ENCODE peak calls at places on chromosomes 6 and 20, in six cellular contexts. K, Y, C, A, X and R are unnamed samples.

GRCh38 chr6:31473780-31474725 is 23.9 kb upstream of the MICB start:
- DNase-seq in A (no peak), Y (peak), K (peak), C (no peak), X (peak), R (no peak)

GRCh38 chr6:35485402-35485877 is 11.4 kb downstream of the TEAD3 start:
- DNase-seq in A (peak), C (peak), X (peak), K (no peak), Y (peak), R (peak)

GRCh38 chr20:52190437-52191131 is 995 bp downstream of the ZFP64 start:
- DNase-seq in C (peak), A (peak), X (peak), K (peak), Y (peak), R (no peak)

GRCh38 chr6:150302801-150303138 is 66.0 kb upstream of the IYD start:
- DNase-seq in C (no peak), X (no peak), Y (no peak), A (no peak), K (no peak), R (no peak)

GRCh38 chr6:8707956-8708772 is 272.8 kb upstream of the SLC35B3 start:
- DNase-seq in X (peak), A (peak), K (no peak), Y (no peak), C (peak), R (peak)

GRCh38 chr6:26033132-26033941 is 53.9 kb upstream of the HFE start:
- DNase-seq in C (peak), K (peak), Y (peak), X (peak), A (peak), R (peak)

GRCh38 chr6:290111-290932 is 2.0 kb upstream of the DUSP22 start:
- DNase-seq in C (no peak), A (no peak), K (no peak), X (peak), Y (no peak), R (no peak)

GRCh38 chr6:125986956-125987617 is 747 bp downstream of the TRMT11 start:
- DNase-seq in X (no peak), Y (no peak), C (peak), K (peak), A (peak), R (no peak)

GRCh38 chr20:37524221-37524700 is 3.2 kb downstream of the NNAT start:
- DNase-seq in Y (no peak), X (no peak), C (no peak), K (no peak), A (no peak), R (no peak)

GRCh38 chr20:48773837-48774418 is 53.9 kb downstream of the PREX1 start:
- DNase-seq in A (peak), C (peak), Y (no peak), K (no peak), X (no peak), R (no peak)

GRCh38 chr6:32107447-32107846 is 1.7 kb downstream of the TNXB start:
- DNase-seq in C (no peak), K (no peak), Y (no peak), A (no peak), X (no peak), R (no peak)

GRCh38 chr6:88547768-88548167 is 381.6 kb upstream of the CNR1 start:
- DNase-seq in X (no peak), A (no peak), Y (no peak), K (no peak), C (no peak), R (no peak)

GRCh38 chr20:44448753-44449546 is 26.7 kb upstream of the TTPAL start:
- DNase-seq in A (no peak), Y (peak), X (peak), C (no peak), K (no peak), R (peak)

GRCh38 chr20:44495802-44496481 is 20.3 kb downstream of the TTPAL start:
- DNase-seq in X (no peak), K (peak), A (peak), Y (no peak), C (peak), R (no peak)

GRCh38 chr6:148888853-148889252 is 142.0 kb downstream of the UST start:
- DNase-seq in X (no peak), A (no peak), C (no peak), K (peak), Y (no peak), R (no peak)

GRCh38 chr6:123214433-123214832 is 218.4 kb downstream of the CLVS2 start:
- DNase-seq in A (no peak), C (no peak), Y (no peak), X (no peak), K (no peak), R (no peak)

GRCh38 chr20:58549231-58549630 is 34.0 kb upstream of the APCDD1L start:
- DNase-seq in K (no peak), Y (no peak), C (no peak), X (no peak), A (no peak), R (no peak)

GRCh38 chr6:5153186-5153585 is 68.0 kb downstream of the PPP1R3G start:
- DNase-seq in A (no peak), X (no peak), C (no peak), Y (no peak), K (no peak), R (no peak)

GRCh38 chr20:24470782-24471582 is 1.6 kb downstream of the SYNDIG1 start:
- DNase-seq in K (no peak), Y (peak), A (no peak), C (no peak), X (peak), R (peak)

GRCh38 chr6:27825025-27825823 is 87.0 kb downstream of the OR2B2 start:
- DNase-seq in Y (no peak), C (peak), X (no peak), A (peak), K (no peak), R (no peak)

GRCh38 chr20:47432251-47433210 is 69.2 kb upstream of the NCOA3 start:
- DNase-seq in A (peak), Y (no peak), K (peak), X (no peak), C (no peak), R (no peak)
- H2AFZ ChIP-seq in A (no peak), Y (no peak), K (no peak), X (no peak), C (no peak), R (no peak)

GRCh38 chr6:167747152-167747427 is 79.6 kb upstream of the AFDN start:
- DNase-seq in K (no peak), A (no peak), Y (no peak), C (no peak), X (no peak), R (no peak)

GRCh38 chr6:167748046-167748445 is 78.7 kb upstream of the AFDN start:
- DNase-seq in C (no peak), A (no peak), K (no peak), Y (no peak), X (no peak), R (no peak)

GRCh38 chr6:167747645-167748044 is 79.1 kb upstream of the AFDN start:
- DNase-seq in Y (no peak), A (no peak), X (no peak), C (no peak), K (no peak), R (no peak)

GRCh38 chr6:167745660-167746376 is 80.9 kb upstream of the AFDN start:
- DNase-seq in C (no peak), A (peak), Y (no peak), X (no peak), K (no peak), R (no peak)

GRCh38 chr6:167746377-167747151 is 80.1 kb upstream of the AFDN start:
- DNase-seq in A (no peak), K (no peak), C (peak), Y (no peak), X (no peak), R (no peak)
- H3K4ac ChIP-seq in A (peak), K (no peak), C (peak), Y (no peak), X (no peak), R (no peak)

GRCh38 chr6:21393426-21394165 is 200.0 kb upstream of the SOX4 start:
- DNase-seq in C (no peak), K (no peak), X (no peak), Y (no peak), A (peak), R (no peak)
- H2AFZ ChIP-seq in C (no peak), K (no peak), X (no peak), Y (no peak), A (no peak), R (no peak)

DNA sequence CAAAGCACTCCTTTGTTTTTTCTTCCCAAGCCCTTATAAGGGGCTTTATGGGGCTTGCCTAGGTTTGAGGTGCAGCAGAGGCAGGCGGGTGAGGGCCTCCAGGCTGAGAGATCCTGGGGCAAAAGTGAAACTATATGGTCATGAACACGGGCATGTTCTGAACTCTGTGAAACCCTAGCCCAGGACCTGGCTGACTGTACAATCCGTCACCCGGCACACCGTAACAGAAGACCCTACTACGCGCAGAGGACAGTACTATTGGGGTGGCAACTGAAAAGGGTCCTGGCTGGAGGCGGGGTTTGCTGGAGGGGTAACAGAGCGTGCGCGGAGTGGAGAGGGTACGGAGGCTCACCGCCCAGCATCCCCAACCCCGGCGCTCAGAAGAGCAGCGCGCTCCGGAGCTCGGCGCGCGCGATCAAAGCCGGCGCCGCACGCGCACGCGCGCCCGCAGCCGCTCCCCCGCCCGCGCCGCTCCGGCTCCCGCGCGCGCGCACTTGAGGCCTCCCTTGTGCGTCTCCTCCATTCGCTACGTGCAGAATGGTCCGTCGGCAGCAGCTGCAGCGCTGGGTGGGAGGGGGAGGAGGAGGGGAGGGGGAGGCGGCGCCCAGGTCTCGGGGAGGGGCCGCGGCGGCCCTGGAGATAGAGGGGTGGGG is 54.2 kb downstream of the MRPL14 start:
- DNase-seq in Y (peak), A (peak), K (peak), C (peak), X (peak), R (peak)
- H3K4ac ChIP-seq in Y (no peak), A (peak), K (peak), C (peak), X (no peak), R (no peak)

GRCh38 chr20:47350181-47350550 is 6.3 kb downstream of the ZMYND8 start:
- DNase-seq in X (no peak), K (no peak), Y (no peak), C (no peak), A (no peak), R (no peak)

GRCh38 chr20:47350691-47351545 is 5.6 kb downstream of the ZMYND8 start:
- DNase-seq in Y (no peak), K (no peak), A (no peak), C (no peak), X (no peak), R (no peak)

GRCh38 chr20:47352332-47353223 is 3.9 kb downstream of the ZMYND8 start:
- DNase-seq in K (no peak), Y (no peak), C (no peak), A (no peak), X (no peak), R (no peak)

GRCh38 chr20:47353224-47353696 is 3.2 kb downstream of the ZMYND8 start:
- DNase-seq in X (no peak), A (no peak), C (no peak), K (no peak), Y (no peak), R (no peak)

DNA sequence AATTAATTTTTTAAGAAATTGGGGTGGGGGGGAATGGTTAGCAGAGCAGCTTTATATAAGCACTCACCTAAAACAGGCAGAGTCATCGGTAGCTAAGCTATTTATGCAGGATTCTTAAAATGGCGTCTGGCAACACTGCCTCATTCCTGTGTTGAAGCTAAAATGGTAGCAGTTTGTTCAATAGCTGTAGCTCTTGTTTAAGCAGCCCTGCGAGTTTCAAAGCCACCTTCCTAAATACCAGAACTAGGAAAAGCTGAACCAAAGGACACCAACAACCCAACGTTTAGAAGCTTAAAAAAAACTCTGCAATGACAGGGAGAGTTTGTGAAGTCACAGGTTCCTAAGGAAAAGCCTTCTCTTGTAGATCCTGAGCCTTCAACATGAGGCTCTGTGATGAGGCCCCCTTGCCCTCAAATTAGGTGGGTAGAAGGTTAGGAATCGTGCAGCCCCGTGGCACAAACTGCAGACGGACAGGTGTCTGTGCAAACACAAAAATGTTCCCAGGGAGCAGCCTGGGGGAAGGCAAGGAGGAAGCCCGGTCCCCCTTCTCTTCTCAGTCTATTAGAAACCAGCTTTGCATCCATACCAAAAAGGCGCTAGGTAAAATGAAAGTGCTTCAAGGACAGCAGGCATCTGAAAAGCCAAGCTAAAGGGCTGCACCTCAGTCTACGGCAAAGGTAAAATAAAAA is 4.7 kb downstream of the ZMYND8 start:
- DNase-seq in Y (no peak), X (no peak), C (no peak), K (no peak), A (peak), R (no peak)
- H2AFZ ChIP-seq in Y (no peak), X (no peak), C (no peak), K (peak), A (peak), R (no peak)

DNA sequence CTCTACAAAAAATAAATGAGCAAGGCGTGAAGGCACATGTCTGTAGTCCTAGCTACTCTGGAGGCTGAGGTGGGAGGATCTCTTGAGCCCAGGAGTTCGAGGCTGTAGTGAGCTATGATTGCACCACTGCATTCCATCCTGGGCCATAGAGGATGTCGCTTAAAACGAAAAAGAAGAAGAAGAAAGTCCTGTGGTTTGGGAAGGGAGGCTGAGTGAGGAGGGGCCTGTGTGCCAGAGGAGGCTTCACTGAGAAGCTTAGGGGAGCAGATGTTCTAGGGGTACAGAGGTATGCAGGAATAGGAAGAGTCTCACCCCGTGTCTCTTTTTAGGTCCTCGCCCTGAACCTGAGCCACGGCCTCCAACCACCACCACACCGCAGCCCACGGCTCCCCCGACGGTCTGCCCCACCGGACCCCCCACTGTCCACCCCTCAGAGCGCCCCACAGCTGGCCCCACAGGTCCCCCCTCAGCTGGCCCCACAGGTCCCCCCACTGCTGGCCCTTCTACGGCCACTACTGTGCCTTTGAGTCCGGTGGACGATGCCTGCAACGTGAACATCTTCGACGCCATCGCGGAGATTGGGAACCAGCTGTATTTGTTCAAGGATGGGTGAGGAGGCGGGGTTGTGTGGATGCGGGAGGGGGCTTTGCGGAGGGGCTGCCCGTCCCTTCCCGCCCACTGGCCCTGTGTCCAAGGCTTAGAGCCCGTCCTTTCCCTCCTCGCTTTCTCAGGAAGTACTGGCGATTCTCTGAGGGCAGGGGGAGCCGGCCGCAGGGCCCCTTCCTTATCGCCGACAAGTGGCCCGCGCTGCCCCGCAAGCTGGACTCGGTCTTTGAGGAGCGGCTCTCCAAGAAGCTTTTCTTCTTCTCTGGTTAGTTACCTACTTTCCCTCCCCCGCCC is 4.5 kb downstream of the MMP9 start:
- DNase-seq in A (no peak), X (no peak), Y (no peak), C (no peak), K (no peak), R (no peak)
- H3K4ac ChIP-seq in A (no peak), X (no peak), Y (no peak), C (no peak), K (no peak), R (no peak)

GRCh38 chr20:11013801-11014200 is 340.0 kb upstream of the JAG1 start:
- DNase-seq in A (no peak), C (no peak), Y (no peak), X (no peak), K (no peak), R (no peak)
- H2AFZ ChIP-seq in A (no peak), C (no peak), Y (no peak), X (no peak), K (no peak), R (no peak)

GRCh38 chr6:13914346-13914745 is 10.4 kb upstream of the RNF182 start:
- DNase-seq in Y (no peak), K (peak), C (no peak), X (no peak), A (no peak), R (no peak)

GRCh38 chr6:13918686-13919085 is 6.1 kb upstream of the RNF182 start:
- DNase-seq in Y (no peak), K (no peak), X (no peak), C (no peak), A (no peak), R (no peak)

GRCh38 chr6:13915566-13916229 is 9.1 kb upstream of the RNF182 start:
- DNase-seq in K (no peak), X (no peak), A (no peak), C (no peak), Y (no peak), R (no peak)

GRCh38 chr6:13917141-13917540 is 7.6 kb upstream of the RNF182 start:
- DNase-seq in C (peak), K (no peak), Y (no peak), X (no peak), A (no peak), R (no peak)

GRCh38 chr6:13916230-13916944 is 8.4 kb upstream of the RNF182 start:
- DNase-seq in Y (no peak), C (no peak), K (peak), A (no peak), X (no peak), R (no peak)
- H3K4ac ChIP-seq in Y (no peak), C (no peak), K (no peak), A (no peak), X (no peak), R (no peak)

GRCh38 chr6:143675946-143676345 is 1.8 kb upstream of the PHACTR2 start:
- DNase-seq in X (no peak), C (peak), K (peak), A (peak), Y (no peak), R (no peak)
- H2AFZ ChIP-seq in X (no peak), C (no peak), K (no peak), A (no peak), Y (no peak), R (no peak)

GRCh38 chr6:127173541-127173940 is 55.1 kb downstream of the RSPO3 start:
- DNase-seq in X (no peak), K (no peak), C (peak), Y (no peak), A (no peak), R (no peak)
- H3K4ac ChIP-seq in X (no peak), K (no peak), C (no peak), Y (no peak), A (no peak), R (no peak)